ENCODE peak calls at places on chromosomes 7 and 10, in five cellular contexts. N is choroid plexus epithelial cell, I is omental fat pad, Z is GM20000, K is HFFc6. L is an unnamed sample.

GRCh38 chr7:44084695-44085094 is 2.4 kb upstream of the POLM start:
- DNase-seq in N (peak; percentile 88), I (no peak), Z (no peak), K (no peak), L (no peak)

GRCh38 chr10:88152720-88153119 is 289.3 kb downstream of the PTEN start:
- DNase-seq in N (peak; percentile 93), I (no peak), Z (peak; percentile 71), K (peak; percentile 100), L (no peak)

GRCh38 chr10:68562666-68563522 is 2.8 kb downstream of the TET1 start:
- DNase-seq in N (peak; percentile 62), I (no peak), Z (no peak), K (peak; percentile 46), L (no peak)

GRCh38 chr7:82413237-82413636 is 30.3 kb downstream of the CACNA2D1 start:
- DNase-seq in N (peak; percentile 21), I (no peak), Z (no peak), K (no peak), L (no peak)

GRCh38 chr10:58457761-58458616 is 54.7 kb upstream of the BICC1 start:
- DNase-seq in N (peak; percentile 86), I (no peak), Z (no peak), K (peak; percentile 85), L (no peak)

GRCh38 chr7:74501298-74501697 is 47.6 kb downstream of the GTF2IRD1 start:
- DNase-seq in N (no peak), I (no peak), Z (no peak), K (no peak), L (no peak)

GRCh38 chr7:157690833-157691382 is 354.1 kb downstream of the DNAJB6 start:
- DNase-seq in N (peak; percentile 93), I (no peak), Z (no peak), K (no peak), L (no peak)

GRCh38 chr10:31929986-31930675 is 1.5 kb upstream of the ARHGAP12 start:
- DNase-seq in N (no peak), I (no peak), Z (peak; percentile 23), K (no peak), L (no peak)

GRCh38 chr7:22320416-22320815 is 36.5 kb downstream of the RAPGEF5 start:
- DNase-seq in N (no peak), I (no peak), Z (no peak), K (peak; percentile 25), L (no peak)

GRCh38 chr10:126598009-126598408 is 72.5 kb downstream of the C10orf90 start:
- DNase-seq in N (peak; percentile 75), I (no peak), Z (peak; percentile 13), K (peak; percentile 20), L (no peak)

GRCh38 chr10:23106508-23106907 is 11.1 kb downstream of the MSRB2 start:
- DNase-seq in N (no peak), I (no peak), Z (no peak), K (no peak), L (no peak)

GRCh38 chr7:129435414-129435829 is 1.2 kb downstream of the STRIP2 start:
- DNase-seq in N (no peak), I (no peak), Z (no peak), K (no peak), L (no peak)

GRCh38 chr7:129431911-129432643 is 2.2 kb upstream of the STRIP2 start:
- DNase-seq in N (no peak), I (no peak), Z (no peak), K (no peak), L (no peak)

GRCh38 chr7:129434172-129434845 is at the start of gene STRIP2:
- DNase-seq in N (peak; percentile 77), I (peak; percentile 85), Z (peak; percentile 95), K (peak; percentile 69), L (peak; percentile 89)

GRCh38 chr7:129434846-129435318 is 650 bp downstream of the STRIP2 start:
- DNase-seq in N (peak; percentile 33), I (no peak), Z (peak; percentile 25), K (no peak), L (no peak)

DNA sequence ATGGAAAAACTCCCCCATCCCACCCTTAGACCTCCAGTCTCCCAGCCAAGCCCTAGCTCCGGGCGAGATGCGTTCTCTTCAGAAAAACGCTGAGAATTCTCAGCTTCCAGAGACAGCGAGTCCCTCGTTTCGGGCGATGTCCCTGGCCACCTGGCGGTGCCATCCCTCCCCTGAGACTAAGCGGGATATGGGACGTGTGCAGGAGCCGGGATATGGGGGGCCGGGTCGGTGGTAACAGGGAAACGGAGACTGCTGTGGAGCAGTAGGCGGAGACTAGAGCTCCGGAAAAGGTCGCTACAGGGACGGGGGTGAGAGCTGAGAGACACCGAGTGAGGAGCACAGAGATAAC is 435 bp upstream of the STRIP2 start:
- DNase-seq in N (no peak), I (no peak), Z (no peak), K (peak; percentile 34), L (no peak)
- TF ChIP-seq CTCF in N (peak; percentile 29), I (no peak), Z (no peak), K (peak; percentile 60), L (no peak)

GRCh38 chr7:77910124-77910523 is 111.6 kb downstream of the PHTF2 start:
- DNase-seq in N (peak; percentile 19), I (no peak), Z (no peak), K (no peak), L (no peak)
- TF ChIP-seq CTCF in N (peak; percentile 31), I (no peak), Z (peak; percentile 1), K (peak; percentile 40), L (no peak)

DNA sequence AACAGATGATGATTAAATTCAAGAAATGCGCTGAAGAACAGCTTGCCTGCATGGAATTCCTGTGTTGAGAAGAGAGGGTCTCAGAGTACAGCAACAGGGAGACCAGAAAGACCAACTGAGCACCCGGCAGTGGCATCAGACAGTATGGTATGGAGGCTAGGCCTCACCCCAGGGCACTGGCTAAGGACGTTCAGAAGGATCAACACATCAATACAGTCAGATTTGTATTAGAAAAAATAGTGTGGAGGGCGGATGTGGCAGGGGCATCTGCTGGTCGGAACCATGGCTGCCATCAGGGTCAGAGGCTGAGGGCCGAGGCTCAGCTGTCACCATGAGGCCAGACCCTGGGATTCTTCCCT is 142.1 kb downstream of the ADARB2 start:
- DNase-seq in N (no peak), I (no peak), Z (no peak), K (no peak), L (no peak)
- TF ChIP-seq CTCF in N (no peak), I (no peak), Z (no peak), K (no peak), L (no peak)

GRCh38 chr7:120337308-120337907 is 64.4 kb downstream of the KCND2 start:
- DNase-seq in N (peak; percentile 15), I (no peak), Z (peak; percentile 12), K (no peak), L (no peak)
- TF ChIP-seq CTCF in N (peak; percentile 46), I (no peak), Z (peak; percentile 14), K (peak; percentile 58), L (peak; percentile 59)

GRCh38 chr10:29243750-29244149 is 45.1 kb upstream of the LYZL1 start:
- DNase-seq in N (no peak), I (no peak), Z (no peak), K (no peak), L (no peak)
- TF ChIP-seq CTCF in N (peak; percentile 54), I (no peak), Z (peak; percentile 10), K (peak; percentile 70), L (no peak)

DNA sequence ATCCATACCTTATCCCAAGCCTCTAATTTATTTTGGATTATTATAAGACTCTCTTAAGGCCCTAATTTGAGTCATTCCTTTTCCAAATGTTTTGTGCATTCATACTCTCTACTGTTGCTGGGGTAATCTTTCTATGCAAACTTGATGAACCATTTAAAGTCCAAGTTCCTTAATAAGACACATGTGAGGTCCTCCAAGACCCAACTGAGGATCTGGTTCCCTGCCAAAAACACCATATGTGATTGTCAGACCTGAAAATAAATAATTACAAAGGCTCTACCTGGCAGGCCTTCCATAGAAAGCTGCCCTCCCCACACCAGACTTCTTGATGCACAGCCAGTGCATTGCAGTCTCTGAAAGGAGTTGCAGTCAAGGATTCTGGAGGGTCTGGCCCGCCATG is 257.9 kb upstream of the AKR1E2 start:
- DNase-seq in N (no peak), I (no peak), Z (no peak), K (no peak), L (no peak)
- TF ChIP-seq CTCF in N (no peak), I (no peak), Z (no peak), K (no peak), L (no peak)

GRCh38 chr10:77975086-77975666 is 48.6 kb upstream of the DLG5 start:
- DNase-seq in N (no peak), I (no peak), Z (no peak), K (no peak), L (no peak)

GRCh38 chr10:77972148-77972547 is 45.6 kb upstream of the DLG5 start:
- DNase-seq in N (no peak), I (no peak), Z (no peak), K (no peak), L (no peak)

GRCh38 chr10:77977016-77977415 is 50.5 kb upstream of the DLG5 start:
- DNase-seq in N (no peak), I (no peak), Z (no peak), K (no peak), L (no peak)

GRCh38 chr10:77973276-77973675 is 46.7 kb upstream of the DLG5 start:
- DNase-seq in N (no peak), I (no peak), Z (no peak), K (no peak), L (no peak)

DNA sequence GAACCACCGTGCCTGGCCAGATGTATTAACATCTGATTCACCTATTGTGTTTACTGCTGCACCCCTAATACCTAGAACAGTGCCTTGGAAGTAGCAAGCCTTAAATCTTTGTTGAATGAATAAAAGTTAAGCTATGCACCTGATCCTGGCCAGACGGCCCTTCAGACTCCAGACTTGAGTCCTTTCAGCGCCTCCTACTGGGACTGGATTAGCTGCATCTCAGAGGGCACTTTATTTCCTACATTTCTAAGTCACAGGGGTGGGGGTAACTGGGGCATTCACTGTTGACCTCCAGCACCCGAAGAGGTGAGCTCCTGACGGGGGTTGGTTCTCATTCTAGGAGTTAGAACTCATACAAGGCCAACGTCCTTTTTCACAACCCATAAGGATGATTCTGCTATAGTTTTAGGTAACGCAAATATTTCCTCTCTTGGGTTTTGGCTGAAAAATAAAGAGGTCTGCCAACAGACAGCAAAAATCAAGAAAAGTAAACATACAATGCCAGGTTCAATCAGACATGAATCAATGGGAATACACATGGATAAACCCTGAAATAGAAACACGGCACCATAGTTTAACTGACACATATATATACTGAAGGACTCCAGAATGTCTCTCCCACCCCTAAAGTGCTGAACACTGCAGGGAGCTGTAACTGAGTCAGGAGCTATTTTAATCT is 48.0 kb upstream of the DLG5 start:
- DNase-seq in N (peak; percentile 84), I (no peak), Z (no peak), K (no peak), L (no peak)
- TF ChIP-seq CTCF in N (peak; percentile 79), I (no peak), Z (no peak), K (peak; percentile 71), L (no peak)

L was measured in mesothelial cell of epicardium.